ENCODE peak calls at places on chromosomes 2 and 18, in eight cellular contexts. Z is fibroblast of lung, X is mammary epithelial cell, P is PC-3, N is IMR-90, V is endothelial cell of umbilical vein, G is neural progenitor cell, T is K562. K is an unnamed sample.
A peak's percentile ranks its signal among the peaks of the same experiment; 100 is the strongest.

GRCh38 chr2:85988210-85988913 is 99.6 kb upstream of the ST3GAL5 start:
- DNase-seq in Z (no peak), T (no peak), N (no peak), P (no peak), X (no peak), V (no peak), G (no peak), K (no peak)

GRCh38 chr2:16246281-16246850 is 306.0 kb downstream of the MYCN start:
- DNase-seq in Z (no peak), T (no peak), N (no peak), P (no peak), G (no peak), V (no peak), X (no peak), K (no peak)

GRCh38 chr2:152425765-152426710 is 91.1 kb downstream of the FMNL2 start:
- DNase-seq in P (no peak), V (no peak), T (no peak), N (no peak), Z (peak; percentile 59), G (no peak), X (no peak), K (peak; percentile 50)

GRCh38 chr2:58634653-58635347 is 393.7 kb upstream of the FANCL start:
- DNase-seq in T (no peak), P (peak; percentile 91), N (no peak), G (no peak), Z (peak; percentile 25), X (peak; percentile 69), V (peak; percentile 31), K (peak; percentile 8)

GRCh38 chr18:50754297-50754696 is 65.5 kb downstream of the MRO start:
- DNase-seq in G (no peak), X (no peak), N (no peak), P (no peak), T (no peak), V (no peak), Z (no peak), K (no peak)

GRCh38 chr2:63249146-63249545 is 198.5 kb downstream of the OTX1 start:
- DNase-seq in P (no peak), V (no peak), N (no peak), G (no peak), Z (no peak), X (no peak), T (no peak), K (peak; percentile 1)

GRCh38 chr2:147683380-147683779 is 161.4 kb upstream of the ACVR2A start:
- DNase-seq in T (no peak), G (peak; percentile 74), V (no peak), P (no peak), Z (no peak), N (no peak), X (no peak), K (no peak)

GRCh38 chr2:203582468-203582867 is 47.4 kb upstream of the RAPH1 start:
- DNase-seq in X (no peak), T (no peak), V (peak; percentile 81), G (no peak), N (peak; percentile 75), P (peak; percentile 64), Z (peak; percentile 57), K (no peak)

GRCh38 chr2:119174216-119174992 is 15.9 kb upstream of the C1QL2 start:
- DNase-seq in X (peak; percentile 13), P (peak; percentile 55), N (no peak), G (peak; percentile 66), T (peak; percentile 76), V (peak; percentile 20), Z (no peak), K (no peak)

GRCh38 chr2:74583504-74583903 is 29.0 kb downstream of the DOK1 start:
- DNase-seq in P (peak; percentile 55), N (peak; percentile 58), Z (peak; percentile 75), V (no peak), T (no peak), X (no peak), G (no peak), K (peak; percentile 65)

GRCh38 chr2:17587469-17587868 is 47.0 kb downstream of the VSNL1 start:
- DNase-seq in P (no peak), Z (no peak), V (no peak), G (no peak), T (no peak), X (no peak), N (no peak), K (no peak)

GRCh38 chr2:71504611-71505010 is 51.2 kb downstream of the DYSF start:
- DNase-seq in P (no peak), V (no peak), Z (no peak), X (no peak), N (no peak), T (no peak), G (no peak), K (no peak)

GRCh38 chr2:65856423-65856822 is 424.0 kb upstream of the SPRED2 start:
- DNase-seq in P (no peak), Z (no peak), N (no peak), G (no peak), T (no peak), V (no peak), X (no peak), K (no peak)

GRCh38 chr2:33620-34019 is 12.7 kb downstream of the FAM110C start:
- DNase-seq in P (peak; percentile 75), Z (no peak), V (no peak), G (no peak), X (peak; percentile 92), N (no peak), T (no peak), K (no peak)

GRCh38 chr2:23649819-23650218 is 264.8 kb downstream of the KLHL29 start:
- DNase-seq in G (no peak), Z (peak; percentile 61), N (peak; percentile 34), T (no peak), P (no peak), X (no peak), V (peak; percentile 5), K (peak; percentile 46)

GRCh38 chr2:201806442-201806841 is at the start of gene CDK15:
- DNase-seq in T (no peak), Z (peak; percentile 83), P (no peak), V (no peak), X (no peak), G (no peak), N (peak; percentile 80), K (peak; percentile 77)

GRCh38 chr2:127740665-127741287 is 39.5 kb downstream of the SFT2D3 start:
- DNase-seq in V (no peak), T (no peak), X (no peak), Z (no peak), N (no peak), G (no peak), P (no peak), K (no peak)

GRCh38 chr18:27109403-27109802 is 75.7 kb downstream of the CHST9 start:
- DNase-seq in Z (no peak), P (no peak), V (no peak), G (no peak), T (no peak), X (no peak), N (no peak), K (no peak)

GRCh38 chr2:127901339-127902072 is 15.8 kb upstream of the AMMECR1L start:
- DNase-seq in N (peak; percentile 30), G (no peak), X (no peak), T (no peak), P (no peak), Z (no peak), V (no peak), K (no peak)

GRCh38 chr2:78457269-78457668 is 568.2 kb upstream of the REG3G start:
- DNase-seq in Z (no peak), G (no peak), X (no peak), V (no peak), T (no peak), N (no peak), P (no peak), K (no peak)

DNA sequence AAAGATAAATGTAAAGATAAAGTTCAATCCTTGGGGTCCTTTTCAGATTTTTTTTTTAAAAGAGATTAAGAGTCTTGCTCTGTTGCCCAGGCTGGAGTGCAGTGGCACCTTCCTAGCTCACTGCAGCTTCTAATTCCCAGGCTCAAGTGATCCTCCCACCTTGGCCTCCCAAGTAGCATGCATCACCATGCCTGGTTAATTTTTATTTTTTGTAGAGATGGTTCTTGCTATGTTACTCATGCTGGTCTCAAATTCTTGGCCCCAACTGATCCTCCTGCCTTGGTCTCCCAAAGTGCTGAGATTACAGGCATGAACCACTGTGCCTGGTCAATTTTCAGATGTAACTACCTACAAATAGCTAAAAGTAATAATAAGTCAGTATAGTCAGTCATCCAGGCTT is 21.1 kb downstream of the NFE2L2 start:
- DNase-seq in V (no peak), G (no peak), N (no peak), T (no peak), Z (no peak), X (no peak), P (no peak), K (no peak)
- H4K20me1 ChIP-seq in V (no peaks in the 10 kb centered on the region), G (peaks cover 8% of the 10 kb centered on the region), N (peaks cover 93% of the 10 kb centered on the region), T (peaks cover 25% of the 10 kb centered on the region), Z (no peaks in the 10 kb centered on the region), X (peaks cover 10% of the 10 kb centered on the region), P (peaks cover 5% of the 10 kb centered on the region), K (peaks cover 77% of the 10 kb centered on the region)

GRCh38 chr2:25421746-25422431 is 80.2 kb upstream of the DNMT3A start:
- DNase-seq in G (no peak), N (no peak), Z (no peak), X (no peak), V (no peak), T (no peak), P (no peak), K (no peak)
- H3K4me2 ChIP-seq in G (no peak overlapping the region), N (no peak overlapping the region), Z (no peak overlapping the region), X (no peak overlapping the region), V (no peak overlapping the region), T (no peak overlapping the region), P (no peak overlapping the region), K (no peak overlapping the region)

DNA sequence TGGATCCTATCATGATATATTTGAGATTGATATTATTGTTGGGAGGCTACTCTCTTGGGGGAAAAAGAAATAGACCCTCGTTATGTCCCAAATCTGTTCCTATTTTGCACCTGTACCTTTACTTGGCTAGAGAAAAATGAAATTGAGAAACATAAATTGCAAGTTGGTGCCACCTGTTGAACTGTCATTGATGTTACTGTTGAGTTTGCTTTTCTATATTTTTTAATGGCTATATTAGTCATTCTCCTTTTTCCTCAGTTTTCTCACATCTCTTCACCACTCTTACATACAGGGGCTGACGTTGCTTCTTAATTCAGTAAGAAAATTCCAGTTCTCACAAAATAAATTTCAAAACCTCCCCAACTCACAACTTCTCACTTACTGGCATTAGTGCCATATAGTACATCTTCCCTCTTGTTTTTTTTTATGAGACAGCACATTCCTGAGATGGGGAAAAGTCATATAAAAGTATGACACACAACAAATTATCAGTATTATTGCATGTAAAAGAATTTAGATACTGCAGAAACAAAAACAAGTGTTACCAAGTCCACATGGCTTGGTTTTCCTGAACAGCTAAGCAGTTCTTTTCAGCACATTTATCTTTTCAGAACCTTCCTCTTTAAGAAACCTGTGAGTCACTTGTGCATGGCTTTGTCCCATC is 348.3 kb upstream of the DSEL start:
- DNase-seq in T (no peak), N (peak; percentile 58), X (peak; percentile 5), P (peak; percentile 60), G (peak; percentile 5), Z (peak; percentile 72), V (peak; percentile 34), K (peak; percentile 64)
- TF ChIP-seq CTCF in T (no peak), N (no peak), X (no peak), P (peak; percentile 57), G (no peak), Z (no peak), V (no peak), K (no peak)

DNA sequence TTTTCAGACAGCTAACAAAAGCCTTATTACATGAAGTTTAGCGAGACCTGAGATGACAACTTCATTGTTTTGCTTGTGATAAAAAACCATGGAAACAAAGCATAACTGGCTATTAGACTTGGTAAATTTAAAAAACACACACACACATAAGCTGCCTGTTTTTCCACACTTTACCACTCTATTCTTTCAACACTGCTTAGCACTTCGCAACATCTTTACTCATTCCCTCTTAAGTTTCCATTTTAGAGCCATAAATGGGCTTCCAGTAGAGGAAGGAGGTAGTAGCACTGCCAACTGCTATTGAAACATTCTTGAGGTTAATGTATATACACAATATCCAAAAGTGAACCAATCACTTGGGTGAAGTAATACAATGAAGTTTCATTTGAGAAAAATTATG is 54.1 kb downstream of the BAZ2B start:
- DNase-seq in V (no peak), T (no peak), N (peak; percentile 47), Z (peak; percentile 31), G (no peak), X (peak; percentile 20), P (no peak), K (peak; percentile 26)
- H4K20me1 ChIP-seq in V (peaks cover 2% of the 10 kb centered on the region), T (no peaks in the 10 kb centered on the region), N (no peaks in the 10 kb centered on the region), Z (no peaks in the 10 kb centered on the region), G (peaks cover 11% of the 10 kb centered on the region), X (no peaks in the 10 kb centered on the region), P (no peaks in the 10 kb centered on the region), K (peaks cover 24% of the 10 kb centered on the region)